ENCODE peak calls at places on chromosomes 4 and X, in four cellular contexts. One of them, this sample, is unnamed.
A peak's percentile ranks its signal among the peaks of the same experiment; 100 is the strongest.

GRCh38 chr4:166816901-166817300 is 417.4 kb downstream of the SPOCK3 start:
- DNase-seq in HepG2: no peak
- DNase-seq in K562: no peak
- DNase-seq in heart left ventricle: no peak
- DNase-seq in this sample: no peak

GRCh38 chr4:6230827-6231662 is 30.7 kb upstream of the JAKMIP1 start:
- DNase-seq in HepG2: no peak
- DNase-seq in K562: no peak
- DNase-seq in heart left ventricle: no peak
- DNase-seq in this sample: no peak

GRCh38 chr4:76811604-76812412 is 86.1 kb downstream of the SOWAHB start:
- DNase-seq in HepG2: no peak
- DNase-seq in K562: no peak
- DNase-seq in heart left ventricle: peak; percentile 65
- DNase-seq in this sample: no peak

GRCh38 chr4:105022811-105023667 is 123.6 kb upstream of the TET2 start:
- DNase-seq in HepG2: no peak
- DNase-seq in K562: no peak
- DNase-seq in heart left ventricle: no peak
- DNase-seq in this sample: peak; percentile 62

GRCh38 chr4:180363817-180364216 is 1879.4 kb upstream of the TENM3 start:
- DNase-seq in HepG2: no peak
- DNase-seq in K562: no peak
- DNase-seq in heart left ventricle: no peak
- DNase-seq in this sample: no peak

GRCh38 chr4:25787891-25788331 is 74.9 kb downstream of the SEL1L3 start:
- DNase-seq in HepG2: peak; percentile 7
- DNase-seq in K562: no peak
- DNase-seq in heart left ventricle: no peak
- DNase-seq in this sample: no peak

GRCh38 chr4:41346306-41347061 is 89.8 kb downstream of the UCHL1 start:
- DNase-seq in HepG2: no peak
- DNase-seq in K562: no peak
- DNase-seq in heart left ventricle: no peak
- DNase-seq in this sample: no peak

GRCh38 chr4:21032246-21032645 is 332.0 kb downstream of the PACRGL start:
- DNase-seq in HepG2: no peak
- DNase-seq in K562: no peak
- DNase-seq in heart left ventricle: no peak
- DNase-seq in this sample: no peak

GRCh38 chr4:21765810-21766407 is 182.7 kb downstream of the KCNIP4 start:
- DNase-seq in HepG2: peak; percentile 25
- DNase-seq in K562: peak; percentile 21
- DNase-seq in heart left ventricle: no peak
- DNase-seq in this sample: peak; percentile 17

GRCh38 chrX:121958886-121959285 is 911.5 kb downstream of the GLUD2 start:
- DNase-seq in HepG2: no peak
- DNase-seq in K562: no peak
- DNase-seq in heart left ventricle: no peak
- DNase-seq in this sample: no peak

GRCh38 chrX:37958493-37959211 is 47.7 kb upstream of the SYTL5 start:
- DNase-seq in HepG2: peak; percentile 67
- DNase-seq in K562: no peak
- DNase-seq in heart left ventricle: no peak
- DNase-seq in this sample: no peak

GRCh38 chr4:45316257-45316656 is 589.9 kb upstream of the GNPDA2 start:
- DNase-seq in HepG2: no peak
- DNase-seq in K562: no peak
- DNase-seq in heart left ventricle: no peak
- DNase-seq in this sample: no peak

GRCh38 chr4:186144596-186145569 is 40.4 kb downstream of the FAM149A start:
- DNase-seq in HepG2: no peak
- DNase-seq in K562: peak; percentile 18
- DNase-seq in heart left ventricle: peak; percentile 65
- DNase-seq in this sample: peak; percentile 13

GRCh38 chrX:123036401-123036800 is 147.7 kb upstream of the GRIA3 start:
- DNase-seq in HepG2: no peak
- DNase-seq in K562: no peak
- DNase-seq in heart left ventricle: no peak
- DNase-seq in this sample: no peak

GRCh38 chr4:155119006-155119405 is 89.4 kb upstream of the NPY2R start:
- DNase-seq in HepG2: no peak
- DNase-seq in K562: no peak
- DNase-seq in heart left ventricle: no peak
- DNase-seq in this sample: no peak

GRCh38 chr4:87019243-87019817 is 84.5 kb downstream of the AFF1 start:
- DNase-seq in HepG2: no peak
- DNase-seq in K562: no peak
- DNase-seq in heart left ventricle: no peak
- DNase-seq in this sample: peak; percentile 51

GRCh38 chrX:149282909-149283308 is 222.2 kb downstream of the IDS start:
- DNase-seq in HepG2: no peak
- DNase-seq in K562: no peak
- DNase-seq in heart left ventricle: no peak
- DNase-seq in this sample: no peak

GRCh38 chr4:107379054-107379869 is 340.8 kb downstream of the PAPSS1 start:
- DNase-seq in HepG2: no peak
- DNase-seq in K562: no peak
- DNase-seq in heart left ventricle: no peak
- DNase-seq in this sample: no peak

GRCh38 chrX:41720125-41720780 is 3.7 kb upstream of the GPR82 start:
- DNase-seq in HepG2: no peak
- DNase-seq in K562: peak; percentile 6
- DNase-seq in heart left ventricle: no peak
- DNase-seq in this sample: no peak

GRCh38 chr4:114791976-114792375 is 193.4 kb downstream of the UGT8 start:
- DNase-seq in HepG2: no peak
- DNase-seq in K562: no peak
- DNase-seq in heart left ventricle: no peak
- DNase-seq in this sample: no peak

GRCh38 chr4:71683309-71683708 is 100.6 kb downstream of the GC start:
- DNase-seq in HepG2: no peak
- DNase-seq in K562: no peak
- DNase-seq in heart left ventricle: no peak
- DNase-seq in this sample: no peak

GRCh38 chrX:42129541-42129940 is 206.2 kb upstream of the CASK start:
- DNase-seq in HepG2: no peak
- DNase-seq in K562: no peak
- DNase-seq in heart left ventricle: no peak
- DNase-seq in this sample: no peak

GRCh38 chr4:110621839-110622751 is 782 bp downstream of the PITX2 start:
- DNase-seq in HepG2: no peak
- DNase-seq in K562: no peak
- DNase-seq in heart left ventricle: no peak
- DNase-seq in this sample: no peak

DNA sequence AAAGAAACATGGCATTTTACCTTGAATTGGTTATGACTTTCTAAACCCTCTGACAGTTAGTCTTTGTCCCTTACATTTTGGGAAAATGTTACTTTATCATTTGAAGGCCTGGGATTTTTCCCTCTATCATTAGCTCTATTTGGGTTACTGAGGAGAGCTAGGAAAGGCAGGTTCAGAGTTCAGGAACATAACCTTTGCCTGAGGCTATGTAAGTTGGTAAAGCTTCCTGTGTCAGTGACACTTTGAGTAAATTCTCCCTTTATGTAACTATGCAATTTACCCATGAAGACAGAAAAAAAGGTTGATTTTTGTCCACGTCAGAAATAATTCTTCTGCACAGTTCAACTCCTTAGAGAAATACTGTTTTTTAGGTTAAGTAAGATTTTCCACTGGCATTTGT is 171.8 kb upstream of the NRK start:
- DNase-seq in HepG2: no peak
- DNase-seq in K562: no peak
- DNase-seq in heart left ventricle: no peak
- DNase-seq in this sample: no peak
- TF ChIP-seq POLR2A in HepG2: no peak
- TF ChIP-seq POLR2A in K562: no peak
- TF ChIP-seq POLR2A in heart left ventricle: no peak
- TF ChIP-seq POLR2A in this sample: no peak

DNA sequence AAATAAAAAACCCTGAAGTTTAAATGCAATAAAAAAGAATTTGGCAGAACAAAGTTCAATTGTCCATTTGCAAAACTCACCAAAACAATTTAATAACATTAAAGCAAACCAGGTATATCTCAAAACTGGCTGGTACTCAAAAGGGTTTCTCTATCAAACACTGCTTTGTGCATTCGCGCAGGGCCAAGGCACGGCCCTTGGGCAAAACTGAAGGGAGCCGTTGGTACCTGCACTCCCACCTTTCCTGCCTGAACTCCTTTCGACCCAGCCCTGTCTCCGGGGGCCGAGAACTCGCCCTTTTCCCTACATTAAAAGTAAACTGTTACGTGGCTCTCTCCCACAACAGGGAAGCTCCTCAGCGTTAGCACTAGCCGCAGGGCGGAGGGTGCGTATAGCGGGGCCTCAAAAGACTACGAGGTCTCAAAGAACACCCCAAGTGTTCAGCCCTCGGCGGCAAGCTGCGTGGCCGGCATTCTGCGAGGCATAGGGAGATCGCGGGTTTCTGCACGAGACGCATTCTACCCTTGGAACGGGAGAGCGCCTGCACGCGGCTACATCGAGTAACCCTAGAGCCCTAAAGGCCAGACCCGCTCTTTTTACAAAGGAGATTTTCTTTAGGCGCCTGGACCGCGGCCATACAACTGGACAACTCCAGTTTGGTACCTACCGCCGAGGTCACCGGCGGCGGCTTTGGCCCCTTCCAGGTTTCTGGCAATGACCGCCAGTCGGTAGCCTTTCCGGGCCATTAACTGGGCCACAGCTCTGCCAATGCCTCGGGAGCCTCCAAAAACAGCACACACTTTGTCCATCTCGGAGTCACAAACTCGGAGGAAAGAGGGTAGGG is 552 bp downstream of the CBR4 start:
- DNase-seq in HepG2: peak; percentile 63
- DNase-seq in K562: peak; percentile 44
- DNase-seq in heart left ventricle: peak; percentile 66
- DNase-seq in this sample: peak; percentile 84
- TF ChIP-seq POLR2A in HepG2: peak; percentile 33
- TF ChIP-seq POLR2A in K562: no peak
- TF ChIP-seq POLR2A in heart left ventricle: no peak
- TF ChIP-seq POLR2A in this sample: no peak

DNA sequence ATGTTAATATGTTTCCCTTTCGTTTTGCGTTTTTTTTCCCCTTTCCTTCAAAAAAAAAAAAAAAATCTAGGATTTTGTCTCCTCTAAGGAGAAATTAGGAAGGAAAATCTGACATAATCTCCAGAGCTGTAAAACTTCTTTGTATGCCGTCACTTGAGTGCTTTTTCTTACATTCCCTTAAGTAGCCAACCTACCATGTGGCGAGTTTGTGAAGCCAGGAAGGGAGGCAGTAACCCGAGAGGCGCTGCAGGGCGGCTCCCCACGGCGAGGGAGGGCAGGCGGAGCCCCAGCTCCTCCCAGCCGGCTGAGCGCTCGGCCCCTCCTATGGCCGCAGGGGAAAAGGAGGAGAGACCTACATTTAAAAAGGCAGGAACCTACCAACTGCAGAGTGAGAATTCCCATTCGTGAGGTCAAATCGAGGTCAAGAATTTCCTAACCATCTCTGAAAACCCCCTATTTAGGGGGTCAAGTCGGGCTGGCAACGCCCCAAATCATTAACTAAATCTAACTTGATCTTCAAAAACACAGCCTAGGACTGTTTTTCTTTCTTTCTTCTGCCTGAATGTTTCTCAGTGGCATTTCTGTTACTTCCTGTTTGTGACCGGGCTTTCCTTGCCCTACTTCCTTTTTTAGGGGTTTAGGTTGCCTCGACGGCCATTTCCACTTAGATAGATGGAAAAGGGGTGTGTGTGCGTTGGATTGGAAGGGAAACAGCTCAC is 345.1 kb upstream of the KLF3 start:
- DNase-seq in HepG2: peak; percentile 52
- DNase-seq in K562: peak; percentile 94
- DNase-seq in heart left ventricle: peak; percentile 92
- DNase-seq in this sample: peak; percentile 87
- TF ChIP-seq POLR2A in HepG2: no peak
- TF ChIP-seq POLR2A in K562: peak; percentile 62
- TF ChIP-seq POLR2A in heart left ventricle: no peak
- TF ChIP-seq POLR2A in this sample: peak; percentile 66

DNA sequence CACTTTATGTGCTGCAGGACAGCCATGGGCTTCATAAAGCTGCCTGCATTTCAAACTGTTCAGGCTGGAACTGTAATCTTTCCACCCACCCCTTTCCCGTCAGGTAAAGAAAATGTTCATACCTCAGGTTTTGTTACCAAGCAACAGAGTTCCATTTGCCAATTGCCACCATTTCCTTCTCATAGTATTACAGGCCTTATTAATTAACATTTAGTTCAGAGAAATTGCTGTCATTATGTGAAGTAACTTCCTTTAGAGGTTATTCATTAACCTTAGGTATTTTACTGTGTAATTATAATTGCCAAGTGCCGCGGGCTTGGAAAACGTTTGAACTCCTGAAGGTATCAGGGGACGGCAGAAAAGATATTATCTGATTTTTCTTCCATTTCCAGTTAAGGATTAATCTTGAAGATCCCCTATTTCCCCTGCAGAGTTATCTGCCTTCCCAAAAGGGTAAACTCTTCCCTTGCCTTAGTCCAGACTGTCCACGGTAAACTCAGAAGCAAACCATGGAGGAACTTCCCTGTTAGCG is 149.6 kb downstream of the SPRY1 start:
- DNase-seq in HepG2: peak; percentile 68
- DNase-seq in K562: no peak
- DNase-seq in heart left ventricle: no peak
- DNase-seq in this sample: no peak
- TF ChIP-seq POLR2A in HepG2: peak; percentile 53
- TF ChIP-seq POLR2A in K562: no peak
- TF ChIP-seq POLR2A in heart left ventricle: no peak
- TF ChIP-seq POLR2A in this sample: no peak